ENCODE peak calls at places on chromosomes 3 and 15, in six cellular contexts. V, G, R, M, P and I are unnamed samples.

GRCh38 chr15:95162967-95163531 is 931.7 kb downstream of the MCTP2 start:
- DNase-seq in V (no peak), G (no peak), R (no peak), M (no peak), P (no peak), I (no peak)

GRCh38 chr3:39107056-39107873 is at the start of the genes GORASP1 and TTC21A:
- DNase-seq in V (peak), G (peak), R (peak), M (peak), P (peak), I (peak)

GRCh38 chr15:83709813-83710212 is 55.9 kb downstream of the ADAMTSL3 start:
- DNase-seq in V (no peak), G (no peak), R (no peak), M (no peak), P (no peak), I (no peak)

GRCh38 chr3:72273615-72274014 is 488.7 kb upstream of the PROK2 start:
- DNase-seq in V (no peak), G (no peak), R (no peak), M (peak), P (no peak), I (no peak)

GRCh38 chr15:47194718-47195117 is 522.6 kb upstream of the SEMA6D start:
- DNase-seq in V (peak), G (peak), R (no peak), M (peak), P (peak), I (no peak)

GRCh38 chr3:195086885-195087284 is 184.1 kb downstream of the XXYLT1 start:
- DNase-seq in V (no peak), G (no peak), R (no peak), M (no peak), P (no peak), I (no peak)

GRCh38 chr15:78859971-78860733 is 12.5 kb upstream of the MORF4L1 start:
- DNase-seq in V (peak), G (peak), R (peak), M (peak), P (peak), I (peak)

GRCh38 chr3:194224937-194225422 is 89.0 kb downstream of the HES1 start:
- DNase-seq in V (peak), G (no peak), R (no peak), M (peak), P (no peak), I (no peak)

GRCh38 chr3:84759361-84759760 is 199.4 kb upstream of the CADM2 start:
- DNase-seq in V (no peak), G (no peak), R (no peak), M (no peak), P (no peak), I (no peak)

GRCh38 chr3:186385856-186386602 is 24.0 kb upstream of the DGKG start:
- DNase-seq in V (no peak), G (no peak), R (no peak), M (no peak), P (no peak), I (no peak)

GRCh38 chr3:172268896-172269295 is 179.4 kb downstream of the GHSR start:
- DNase-seq in V (no peak), G (no peak), R (no peak), M (no peak), P (no peak), I (no peak)

GRCh38 chr3:58688563-58688962 is 22.0 kb upstream of the FAM3D start:
- DNase-seq in V (no peak), G (no peak), R (no peak), M (no peak), P (no peak), I (no peak)

GRCh38 chr3:124826703-124827102 is 60.5 kb downstream of the ITGB5 start:
- DNase-seq in V (no peak), G (no peak), R (no peak), M (peak), P (no peak), I (no peak)

GRCh38 chr3:10238330-10238995 is 9.8 kb upstream of the TATDN2 start:
- DNase-seq in V (no peak), G (no peak), R (no peak), M (no peak), P (no peak), I (no peak)
- TF ChIP-seq REST in V (no peak), G (no peak), R (no peak), M (no peak), P (no peak), I (no peak)

DNA sequence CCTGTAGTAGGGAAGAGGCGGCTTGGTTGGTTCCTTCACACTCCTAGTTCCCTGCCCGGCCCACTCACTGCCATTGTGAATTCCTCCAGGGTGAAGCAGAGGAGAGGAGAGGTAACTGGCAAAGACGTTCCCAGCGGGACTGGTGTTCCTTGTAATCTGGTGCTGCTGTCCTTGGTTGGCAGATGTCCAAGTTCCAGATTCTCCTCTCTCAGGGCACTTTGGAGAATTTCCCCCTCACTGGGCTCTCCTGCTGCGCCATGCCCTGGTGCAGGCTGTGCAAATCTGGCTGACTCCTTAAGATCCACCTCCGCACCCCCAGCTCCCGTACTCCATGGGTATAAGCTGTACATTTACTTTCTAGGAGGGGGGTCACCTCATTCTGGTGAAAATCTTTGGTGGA is 37.3 kb downstream of the THSD4 start:
- DNase-seq in V (no peak), G (no peak), R (no peak), M (no peak), P (no peak), I (no peak)
- TF ChIP-seq REST in V (peak), G (no peak), R (no peak), M (no peak), P (no peak), I (no peak)

DNA sequence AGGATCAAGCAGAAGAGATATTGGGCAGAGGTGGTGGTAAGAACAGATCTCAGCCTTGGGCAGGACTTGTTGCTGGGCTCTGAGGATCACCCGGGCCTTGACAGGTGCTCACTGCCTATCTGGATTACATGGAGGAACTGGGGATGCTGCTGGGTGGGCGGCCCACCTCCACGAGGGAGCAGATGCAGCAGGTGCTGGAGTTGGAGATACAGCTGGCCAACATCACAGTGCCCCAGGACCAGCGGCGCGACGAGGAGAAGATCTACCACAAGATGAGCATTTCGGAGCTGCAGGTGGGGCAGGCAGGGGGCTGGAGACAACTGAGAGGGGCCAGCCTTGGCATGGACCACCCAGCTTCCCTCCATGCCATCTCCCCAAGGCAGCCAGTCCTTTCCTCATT is 7.9 kb downstream of the ECE2 start:
- DNase-seq in V (no peak), G (no peak), R (no peak), M (no peak), P (no peak), I (no peak)
- TF ChIP-seq REST in V (no peak), G (no peak), R (no peak), M (no peak), P (no peak), I (no peak)

GRCh38 chr15:25240461-25241021 is 198.3 kb downstream of the UBE3A start:
- DNase-seq in V (no peak), G (no peak), R (no peak), M (no peak), P (no peak), I (no peak)
- TF ChIP-seq REST in V (no peak), G (no peak), R (no peak), M (no peak), P (no peak), I (no peak)

DNA sequence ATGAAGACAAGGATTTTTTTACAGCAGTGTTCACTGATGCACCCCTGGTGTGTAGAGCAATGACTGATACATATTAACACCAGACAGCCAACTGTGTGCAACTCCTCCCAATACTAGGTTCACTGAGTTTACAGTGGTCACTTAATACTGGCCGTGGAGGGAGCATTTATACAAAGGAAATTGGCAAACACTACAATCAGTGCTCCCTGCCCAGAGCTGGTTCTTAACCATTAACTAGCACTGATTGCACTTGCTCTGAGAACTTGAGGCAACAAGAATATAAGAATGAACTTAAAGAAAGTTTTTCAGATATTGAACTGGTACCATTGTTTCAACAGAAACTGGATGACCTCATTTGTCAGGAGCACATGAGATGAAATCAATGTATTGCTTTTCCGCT is 110.6 kb downstream of the MAGI1 start:
- DNase-seq in V (no peak), G (peak), R (no peak), M (no peak), P (no peak), I (no peak)
- TF ChIP-seq REST in V (no peak), G (no peak), R (no peak), M (no peak), P (no peak), I (no peak)

GRCh38 chr15:67741313-67741712 is 84.0 kb upstream of the SKOR1 start:
- DNase-seq in V (no peak), G (no peak), R (no peak), M (no peak), P (no peak), I (peak)
- TF ChIP-seq REST in V (no peak), G (no peak), R (no peak), M (no peak), P (no peak), I (no peak)

DNA sequence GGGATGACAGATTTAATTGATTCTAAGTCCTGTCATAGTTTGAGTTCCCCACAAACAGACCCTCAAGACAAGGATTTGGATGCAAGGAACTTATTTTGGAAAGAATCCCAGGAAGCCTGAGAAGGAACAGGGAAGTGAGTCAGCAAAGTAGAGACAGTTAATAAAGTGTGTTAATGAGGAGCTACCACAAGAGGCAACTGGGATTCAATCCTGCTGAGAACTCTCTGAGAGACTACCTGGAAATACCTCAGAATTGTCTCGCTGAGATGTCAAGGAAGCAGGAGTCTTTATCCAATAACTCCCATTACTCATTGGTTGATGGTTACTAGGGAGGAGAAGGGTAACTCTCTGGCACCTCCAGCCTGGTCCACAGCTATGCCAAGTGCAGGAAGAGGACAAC is 311.2 kb upstream of the KCNH8 start:
- DNase-seq in V (no peak), G (no peak), R (no peak), M (peak), P (no peak), I (no peak)
- TF ChIP-seq REST in V (no peak), G (no peak), R (no peak), M (no peak), P (no peak), I (no peak)